ENCODE peak calls at places on chromosomes 4 and X, in ten cellular contexts. C is tibial nerve; K is RCC 7860; L is GM03348; N is naive thymus-derived CD8-positive, alpha-beta T cell; I is stromal cell of bone marrow; B is Right ventricle myocardium superior; A is activated CD4-positive, alpha-beta T cell treated with anti-CD3 and anti-CD28 coated beads for 48 hours; Z is lower lobe of right lung; M is CD8-positive, alpha-beta memory T cell. S is an unnamed sample.

GRCh38 chr4:134421734-134422133 is 220.1 kb upstream of the PABPC4L start:
- DNase-seq in C (no peak), K (no peak), L (no peak), N (no peak), I (no peak), B (no peak), A (no peak), Z (no peak), M (no peak), S (no peak)

GRCh38 chr4:105088110-105088879 is 58.4 kb upstream of the TET2 start:
- DNase-seq in C (peak; percentile 11), K (peak; percentile 30), L (peak; percentile 68), N (no peak), I (peak; percentile 91), B (no peak), A (no peak), Z (no peak), M (no peak), S (no peak)

GRCh38 chr4:89590102-89590501 is 246.9 kb downstream of the SNCA start:
- DNase-seq in C (no peak), K (no peak), L (no peak), N (no peak), I (no peak), B (no peak), A (no peak), Z (no peak), M (no peak), S (no peak)

GRCh38 chr4:156505341-156505955 is 466.2 kb downstream of the PDGFC start:
- DNase-seq in C (no peak), K (no peak), L (no peak), N (no peak), I (no peak), B (no peak), A (no peak), Z (no peak), M (no peak), S (peak; percentile 24)

GRCh38 chr4:6360385-6360784 is 90.7 kb downstream of the WFS1 start:
- DNase-seq in C (no peak), K (no peak), L (no peak), N (no peak), I (no peak), B (no peak), A (no peak), Z (no peak), M (no peak), S (no peak)

GRCh38 chrX:19214248-19214787 is 92.0 kb upstream of the ADGRG2 start:
- DNase-seq in C (no peak), K (no peak), L (no peak), N (no peak), I (no peak), B (no peak), A (no peak), Z (no peak), M (no peak), S (no peak)

GRCh38 chr4:7224878-7225533 is 32.7 kb downstream of the SORCS2 start:
- DNase-seq in C (no peak), K (no peak), L (no peak), N (no peak), I (no peak), B (no peak), A (no peak), Z (no peak), M (no peak), S (peak; percentile 17)

GRCh38 chrX:10160221-10160620 is 3.4 kb downstream of the CLCN4 start:
- DNase-seq in C (no peak), K (no peak), L (no peak), N (no peak), I (no peak), B (no peak), A (no peak), Z (no peak), M (no peak), S (no peak)

GRCh38 chr4:105620640-105621323 is 68.4 kb downstream of the ARHGEF38 start:
- DNase-seq in C (no peak), K (peak; percentile 79), L (peak; percentile 13), N (no peak), I (peak; percentile 81), B (no peak), A (no peak), Z (no peak), M (no peak), S (no peak)

GRCh38 chr4:41442818-41443217 is 95.1 kb upstream of the LIMCH1 start:
- DNase-seq in C (no peak), K (no peak), L (no peak), N (no peak), I (no peak), B (no peak), A (no peak), Z (no peak), M (no peak), S (no peak)

GRCh38 chr4:99998062-99998880 is 48.2 kb upstream of the H2AZ1 start:
- DNase-seq in C (no peak), K (no peak), L (peak; percentile 45), N (no peak), I (peak; percentile 18), B (no peak), A (no peak), Z (no peak), M (no peak), S (no peak)

GRCh38 chr4:86357608-86358007 is 2.2 kb downstream of the MAPK10 start:
- DNase-seq in C (no peak), K (no peak), L (no peak), N (no peak), I (no peak), B (no peak), A (no peak), Z (no peak), M (no peak), S (no peak)

GRCh38 chr4:183256756-183257385 is 63.2 kb downstream of the CLDN22 start:
- DNase-seq in C (peak; percentile 49), K (no peak), L (peak; percentile 72), N (peak; percentile 43), I (peak; percentile 20), B (peak; percentile 66), A (peak; percentile 61), Z (peak; percentile 65), M (peak; percentile 33), S (no peak)

GRCh38 chrX:645024-645376 is 14.4 kb downstream of the SHOX start:
- DNase-seq in C (no peak), K (no peak), L (no peak), N (no peak), I (no peak), B (no peak), A (no peak), Z (no peak), M (no peak), S (no peak)

GRCh38 chrX:102934624-102935023 is 2.4 kb upstream of the RAB40AL start:
- DNase-seq in C (peak; percentile 10), K (peak; percentile 5), L (peak; percentile 41), N (peak; percentile 17), I (peak; percentile 6), B (no peak), A (peak; percentile 45), Z (no peak), M (no peak), S (no peak)

GRCh38 chr4:70425306-70425705 is 27.6 kb downstream of the OPRPN start:
- DNase-seq in C (no peak), K (no peak), L (no peak), N (no peak), I (no peak), B (no peak), A (no peak), Z (no peak), M (no peak), S (no peak)

GRCh38 chrX:119605398-119605738 is 856 bp downstream of the NKRF start:
- DNase-seq in C (peak; percentile 16), K (no peak), L (peak; percentile 28), N (no peak), I (no peak), B (peak; percentile 41), A (peak; percentile 11), Z (no peak), M (no peak), S (peak; percentile 39)

GRCh38 chr4:6380746-6381411 is 91.5 kb downstream of the PPP2R2C start:
- DNase-seq in C (no peak), K (no peak), L (no peak), N (no peak), I (no peak), B (peak; percentile 18), A (no peak), Z (peak; percentile 27), M (no peak), S (no peak)

GRCh38 chr4:170004656-170005250 is 21.4 kb downstream of the MFAP3L start:
- DNase-seq in C (no peak), K (no peak), L (peak; percentile 11), N (no peak), I (peak; percentile 33), B (no peak), A (no peak), Z (no peak), M (no peak), S (no peak)

GRCh38 chr4:41038304-41038703 is 176.0 kb downstream of the APBB2 start:
- DNase-seq in C (no peak), K (no peak), L (no peak), N (no peak), I (no peak), B (no peak), A (no peak), Z (no peak), M (no peak), S (no peak)

GRCh38 chrX:115972717-115973116 is 197.8 kb upstream of the AGTR2 start:
- DNase-seq in C (no peak), K (no peak), L (no peak), N (no peak), I (no peak), B (no peak), A (no peak), Z (no peak), M (no peak), S (no peak)

GRCh38 chrX:151713859-151714258 is 2.0 kb upstream of the FATE1 start:
- DNase-seq in C (no peak), K (no peak), L (peak; percentile 17), N (no peak), I (no peak), B (no peak), A (peak; percentile 24), Z (no peak), M (no peak), S (no peak)

GRCh38 chr4:108933046-108933445 is 170.2 kb upstream of the ETNPPL start:
- DNase-seq in C (no peak), K (no peak), L (no peak), N (no peak), I (no peak), B (no peak), A (no peak), Z (no peak), M (no peak), S (no peak)

GRCh38 chr4:183335369-183335940 is 13.2 kb upstream of the CLDN24 start:
- DNase-seq in C (no peak), K (peak; percentile 69), L (peak; percentile 84), N (no peak), I (peak; percentile 55), B (no peak), A (no peak), Z (no peak), M (no peak), S (no peak)

GRCh38 chr4:69054578-69055200 is 41.6 kb upstream of the UGT2B7 start:
- DNase-seq in C (no peak), K (peak; percentile 92), L (peak; percentile 14), N (no peak), I (peak; percentile 64), B (no peak), A (no peak), Z (no peak), M (no peak), S (no peak)

GRCh38 chr4:124846306-124846705 is 133.8 kb upstream of the ANKRD50 start:
- DNase-seq in C (no peak), K (no peak), L (no peak), N (no peak), I (no peak), B (no peak), A (no peak), Z (no peak), M (no peak), S (no peak)

GRCh38 chr4:105588252-105588651 is 35.8 kb downstream of the ARHGEF38 start:
- DNase-seq in C (no peak), K (no peak), L (no peak), N (no peak), I (no peak), B (no peak), A (no peak), Z (no peak), M (no peak), S (no peak)

GRCh38 chr4:137156054-137156453 is 376.2 kb downstream of the PCDH18 start:
- DNase-seq in C (no peak), K (no peak), L (peak; percentile 24), N (no peak), I (peak; percentile 59), B (no peak), A (no peak), Z (no peak), M (no peak), S (no peak)